ENCODE peak calls at places on chromosome 14, in nine cellular contexts. O is heart left ventricle, K is upper lobe of right lung, F is hepatocyte, N is tibial nerve, J is OCI-LY7, H is PC-9, V is psoas muscle, U is lower lobe of right lung. C is an unnamed sample. For H3K4me1 and H3K36me3, the result is how much of the 10 kb centered on the place peaks cover.

GRCh38 chr14:99122521-99123125 is 149.4 kb downstream of the BCL11B start:
- DNase-seq in F (no peak), U (no peak), J (no peak), N (peak), O (no peak), K (no peak), H (no peak), V (no peak), C (no peak)

GRCh38 chr14:51308872-51309271 is 68.8 kb downstream of the TMX1 start:
- DNase-seq in H (no peak), F (no peak), K (no peak), V (no peak), J (no peak), O (no peak), U (no peak), N (no peak), C (no peak)

GRCh38 chr14:100408350-100409015 is 85.3 kb downstream of the SLC25A47 start:
- DNase-seq in U (no peak), N (no peak), K (peak), J (no peak), F (peak), V (no peak), O (no peak), H (no peak), C (peak)

GRCh38 chr14:24695265-24696241 is 61.6 kb upstream of the GZMB start:
- DNase-seq in F (no peak), K (no peak), U (no peak), J (peak), O (no peak), V (no peak), N (no peak), H (no peak), C (no peak)

GRCh38 chr14:100076630-100077029 is 11.4 kb downstream of the EVL start:
- DNase-seq in H (no peak), K (peak), J (no peak), U (peak), O (peak), N (peak), V (peak), F (peak), C (no peak)

GRCh38 chr14:68251766-68252100 is 432.2 kb downstream of the RAD51B start:
- DNase-seq in V (no peak), F (no peak), J (peak), N (no peak), O (no peak), U (no peak), H (no peak), K (no peak), C (no peak)

GRCh38 chr14:42428996-42429395 is 822.3 kb downstream of the LRFN5 start:
- DNase-seq in U (no peak), F (no peak), H (no peak), O (no peak), N (no peak), V (no peak), K (no peak), J (peak), C (no peak)

GRCh38 chr14:85233756-85234545 is 296.0 kb upstream of the FLRT2 start:
- DNase-seq in H (peak), O (no peak), U (no peak), N (no peak), V (no peak), K (no peak), J (no peak), F (no peak), C (peak)

GRCh38 chr14:64113279-64113678 is 180.9 kb downstream of the ESR2 start:
- DNase-seq in J (no peak), H (no peak), V (peak), O (peak), F (peak), K (no peak), N (no peak), U (no peak), C (no peak)

GRCh38 chr14:63875311-63875710 is 22.5 kb downstream of the SYNE2 start:
- DNase-seq in F (no peak), V (no peak), H (no peak), O (peak), K (no peak), U (no peak), J (no peak), N (no peak), C (peak)

GRCh38 chr14:99210333-99210732 is 61.7 kb downstream of the BCL11B start:
- DNase-seq in U (no peak), F (no peak), O (no peak), H (no peak), N (no peak), K (no peak), V (no peak), J (no peak), C (no peak)

GRCh38 chr14:34363733-34364134 is 98.3 kb downstream of the SPTSSA start:
- DNase-seq in J (no peak), V (no peak), O (peak), N (no peak), U (no peak), K (peak), H (no peak), F (no peak), C (no peak)

GRCh38 chr14:68975667-68976066 is 3.4 kb downstream of the ACTN1 start:
- DNase-seq in K (no peak), V (no peak), U (no peak), J (no peak), F (peak), O (peak), H (no peak), N (no peak), C (no peak)

GRCh38 chr14:59148334-59148900 is 40.0 kb upstream of the DAAM1 start:
- DNase-seq in K (no peak), J (peak), N (no peak), H (no peak), O (no peak), U (no peak), V (no peak), F (no peak), C (no peak)

GRCh38 chr14:59398841-59399240 is 66.3 kb downstream of the GPR135 start:
- DNase-seq in O (no peak), N (no peak), H (no peak), J (no peak), K (no peak), U (no peak), F (no peak), V (no peak), C (no peak)

GRCh38 chr14:69865701-69866365 is 13.4 kb upstream of the SMOC1 start:
- DNase-seq in F (no peak), K (no peak), H (no peak), V (no peak), J (no peak), N (no peak), U (no peak), O (no peak), C (no peak)

GRCh38 chr14:24181251-24182077 is 7.2 kb downstream of the IPO4 start:
- DNase-seq in N (no peak), K (no peak), V (no peak), O (no peak), F (no peak), U (no peak), H (no peak), J (no peak), C (no peak)

GRCh38 chr14:47155395-47155794 is 503.8 kb upstream of the RPL10L start:
- DNase-seq in O (no peak), F (no peak), U (no peak), J (no peak), N (no peak), H (no peak), V (no peak), K (no peak), C (no peak)

GRCh38 chr14:21105095-21105494 is 4.2 kb downstream of the TMEM253 start:
- DNase-seq in N (no peak), J (no peak), F (no peak), H (no peak), U (no peak), V (no peak), O (no peak), K (no peak), C (no peak)

GRCh38 chr14:43042408-43042807 is 1435.7 kb downstream of the LRFN5 start:
- DNase-seq in U (no peak), O (no peak), K (no peak), V (no peak), J (no peak), N (no peak), H (no peak), F (no peak), C (no peak)

GRCh38 chr14:92861856-92862807 is 60.8 kb upstream of the CHGA start:
- DNase-seq in V (no peak), J (no peak), O (no peak), H (no peak), K (no peak), F (no peak), U (no peak), N (no peak), C (no peak)

GRCh38 chr14:60652674-60653387 is 3.6 kb upstream of the SIX1 start:
- DNase-seq in U (no peak), K (no peak), N (no peak), H (no peak), J (no peak), O (no peak), V (no peak), F (no peak), C (no peak)

DNA sequence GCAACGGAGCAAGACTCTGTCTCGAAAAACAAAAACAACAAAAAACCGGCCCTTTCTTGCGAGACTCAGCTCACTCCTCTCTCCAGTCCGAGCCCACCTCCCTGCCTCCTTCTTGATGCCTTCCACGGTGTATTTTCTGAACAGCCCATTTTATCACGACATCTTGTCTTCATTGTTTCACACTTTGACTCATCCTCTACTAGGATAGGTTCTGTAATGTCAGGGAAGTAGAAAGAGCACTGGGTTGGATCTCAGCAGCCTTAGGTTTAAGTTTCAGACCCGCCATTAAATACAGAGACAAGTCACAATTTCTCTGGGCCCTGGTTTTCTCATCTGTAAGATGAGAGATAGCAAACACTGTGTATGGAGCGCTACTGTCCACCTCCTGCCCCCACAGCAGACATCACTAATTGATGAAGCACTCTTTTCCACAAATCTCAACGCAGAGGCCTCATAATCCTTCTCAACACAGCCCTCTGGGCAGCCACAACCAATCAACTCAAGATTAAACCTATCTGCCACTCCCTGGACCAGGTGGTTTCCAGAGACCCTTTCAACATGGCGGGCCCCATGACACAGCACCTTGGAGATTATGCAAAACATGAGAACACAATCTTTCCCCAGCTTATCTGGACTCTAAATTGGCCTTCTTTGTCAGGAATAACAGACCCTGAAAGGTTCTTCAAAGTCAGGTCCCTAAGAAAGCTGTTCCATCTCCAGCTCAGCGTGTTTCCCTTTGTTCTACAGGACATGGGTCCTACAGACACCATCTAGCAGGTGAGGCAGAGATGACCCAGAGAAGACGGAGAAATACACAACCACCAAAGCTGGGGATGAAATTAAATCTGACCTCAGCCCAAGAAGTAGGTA is 35.6 kb downstream of the CCDC88C start:
- DNase-seq in O (peak), F (no peak), N (no peak), H (no peak), J (no peak), V (no peak), U (no peak), K (no peak), C (no peak)
- H3K4me1 ChIP-seq in O (under half), F (under half), N (under half), H (under half), J (half or more), V (under half), U (under half), K (under half), C (under half)

DNA sequence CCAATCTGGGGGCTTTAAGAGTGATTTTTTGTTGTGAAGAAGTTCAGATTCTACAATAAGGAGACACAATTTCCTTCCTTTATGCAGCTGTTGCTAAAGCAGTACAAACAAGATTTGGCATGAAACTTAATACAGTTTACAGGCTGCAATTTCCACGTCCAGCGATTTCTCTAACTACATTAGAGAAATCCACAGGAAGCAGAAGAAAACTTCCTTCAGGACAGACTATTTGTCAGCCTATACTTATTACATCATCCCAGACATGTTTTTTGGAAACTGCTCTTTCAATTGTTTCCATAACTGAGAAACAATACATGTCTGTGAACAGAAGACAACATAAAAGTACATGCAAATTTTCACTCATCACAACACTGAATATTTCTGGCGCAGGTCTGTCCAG is 204.3 kb downstream of the TTC7B start:
- DNase-seq in F (no peak), N (no peak), H (no peak), O (no peak), U (no peak), V (no peak), K (no peak), J (no peak), C (no peak)
- H3K27ac ChIP-seq in F (peak), N (no peak), H (no peak), O (peak), U (peak), V (peak), K (peak), J (no peak), C (no peak)

DNA sequence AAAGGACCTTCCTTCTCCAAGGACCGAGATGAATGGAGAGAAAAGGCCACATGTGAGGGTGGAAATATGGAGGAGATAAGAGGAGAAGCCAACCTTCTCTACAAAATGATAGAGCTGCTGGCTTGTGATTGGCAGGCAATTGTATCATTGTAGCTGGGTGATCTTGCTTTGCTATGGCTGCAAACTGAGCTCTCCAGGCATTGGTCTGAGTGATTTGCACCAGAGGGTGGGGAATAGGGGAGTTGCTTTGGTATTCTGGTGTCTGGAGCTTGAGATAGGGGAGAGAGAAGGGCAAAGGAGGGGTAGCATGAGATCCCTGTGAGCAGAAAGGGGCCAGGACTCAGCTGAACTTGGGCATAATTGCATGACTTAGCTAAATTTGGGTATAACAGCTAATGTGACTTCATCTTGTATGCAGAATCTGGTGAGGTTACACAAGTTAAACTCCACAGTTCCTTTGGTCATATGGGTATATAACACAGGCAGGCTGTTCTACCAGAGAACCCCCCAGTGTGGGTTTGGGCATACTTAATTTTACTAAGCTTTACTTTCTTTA is 72.0 kb downstream of the FOS start:
- DNase-seq in F (no peak), U (no peak), N (no peak), O (no peak), K (no peak), H (no peak), V (no peak), J (no peak), C (no peak)
- H3K36me3 ChIP-seq in F (under half), U (under half), N (under half), O (under half), K (under half), H (under half), V (under half), J (under half), C (under half)

GRCh38 chr14:80606347-80606772 is 335.2 kb downstream of the CEP128 start:
- DNase-seq in F (no peak), H (no peak), N (no peak), K (no peak), O (no peak), U (no peak), V (no peak), J (no peak), C (no peak)
- H3K4me1 ChIP-seq in F (under half), H (under half), N (under half), K (under half), O (under half), U (under half), V (under half), J (under half), C (under half)

DNA sequence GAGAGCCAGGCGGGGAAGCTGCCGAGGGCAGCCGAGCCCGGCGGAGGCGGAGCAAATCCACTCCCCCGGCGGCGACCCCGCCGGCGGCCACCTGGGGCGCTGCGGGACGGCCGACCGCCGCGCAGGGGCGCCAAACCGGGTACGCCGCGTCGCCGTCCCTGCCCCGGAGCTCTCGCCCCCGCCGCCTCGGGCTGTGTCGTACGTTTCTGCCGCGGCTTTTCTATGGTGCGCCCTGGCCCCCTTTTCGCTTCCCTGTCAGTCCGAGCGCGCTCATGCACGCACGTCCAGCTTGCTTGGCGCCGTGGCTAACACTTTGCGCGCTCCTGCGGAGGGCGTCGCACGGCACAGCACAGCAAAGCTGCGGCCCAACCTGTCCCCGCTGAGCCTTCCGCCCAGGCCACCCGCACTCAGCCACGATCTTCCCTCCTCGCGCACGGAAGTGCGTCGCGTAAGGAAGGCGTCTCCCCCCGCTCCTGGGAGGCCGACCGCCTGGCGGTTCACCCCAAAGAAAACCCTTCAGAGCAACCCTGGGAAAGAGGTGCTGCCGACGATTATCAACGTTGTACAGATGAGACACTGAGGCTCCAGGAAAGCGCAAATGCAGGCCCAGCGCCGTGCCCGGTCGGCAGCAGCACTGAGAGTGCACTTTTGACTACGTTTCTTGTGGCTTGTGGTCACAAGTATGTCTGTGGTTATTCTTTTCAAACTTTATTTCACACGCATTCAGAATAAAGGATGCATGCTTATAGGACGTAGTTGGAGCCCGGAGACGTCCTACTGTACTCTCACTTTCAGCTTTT is at the start of gene HECTD1:
- DNase-seq in N (peak), H (peak), O (peak), K (peak), J (peak), U (peak), F (peak), V (peak), C (peak)
- H3K27ac ChIP-seq in N (peak), H (peak), O (peak), K (peak), J (peak), U (peak), F (peak), V (peak), C (peak)

DNA sequence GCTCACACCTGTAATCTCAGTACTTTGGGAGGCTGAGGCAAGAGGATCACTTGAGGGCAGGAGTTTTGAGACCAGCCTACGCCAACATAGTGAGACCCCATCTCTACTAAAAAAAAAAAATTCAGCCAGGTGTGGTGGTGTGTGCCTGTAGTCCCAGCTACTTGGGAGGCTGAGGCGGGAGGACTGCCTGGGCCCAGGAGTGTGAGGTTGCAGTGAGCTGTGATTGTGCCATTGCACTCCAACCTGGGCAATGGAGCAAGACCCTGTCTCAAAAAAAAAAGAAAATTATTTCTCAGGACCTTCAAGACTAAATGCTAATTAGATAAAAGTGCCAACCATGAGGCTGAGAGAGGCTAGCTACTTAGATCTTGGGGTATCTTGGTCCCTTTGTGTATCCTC is 23.5 kb downstream of the OTUB2 start:
- DNase-seq in H (no peak), N (no peak), V (no peak), K (no peak), O (no peak), F (no peak), U (no peak), J (no peak), C (no peak)
- H3K36me3 ChIP-seq in H (under half), N (under half), V (under half), K (half or more), O (half or more), F (under half), U (half or more), J (half or more), C (half or more)

GRCh38 chr14:22423958-22424357 is 165.1 kb downstream of the DAD1 start:
- DNase-seq in J (no peak), V (no peak), N (no peak), K (no peak), U (no peak), F (no peak), H (no peak), O (no peak), C (no peak)

GRCh38 chr14:22429546-22429945 is 159.5 kb downstream of the DAD1 start:
- DNase-seq in N (no peak), V (no peak), F (no peak), O (no peak), U (no peak), K (no peak), H (no peak), J (peak), C (no peak)

GRCh38 chr14:22428681-22429315 is 160.2 kb downstream of the DAD1 start:
- DNase-seq in J (no peak), F (no peak), O (no peak), H (no peak), U (no peak), V (no peak), K (no peak), N (no peak), C (no peak)

GRCh38 chr14:22426711-22427110 is 162.3 kb downstream of the DAD1 start:
- DNase-seq in U (no peak), N (no peak), H (no peak), K (no peak), O (no peak), F (no peak), V (no peak), J (no peak), C (no peak)

GRCh38 chr14:22427771-22428228 is 161.2 kb downstream of the DAD1 start:
- DNase-seq in K (no peak), N (peak), J (no peak), F (peak), O (peak), V (no peak), H (peak), U (peak), C (peak)
- H3K4me1 ChIP-seq in K (under half), N (under half), J (half or more), F (under half), O (under half), V (under half), H (under half), U (under half), C (under half)

GRCh38 chr14:81276699-81277069 is 55.9 kb upstream of the GTF2A1 start:
- DNase-seq in N (no peak), V (no peak), K (no peak), U (no peak), J (no peak), H (no peak), O (no peak), F (no peak), C (no peak)
- H3K27ac ChIP-seq in N (no peak), V (no peak), K (no peak), U (no peak), J (no peak), H (no peak), O (no peak), F (peak), C (no peak)

DNA sequence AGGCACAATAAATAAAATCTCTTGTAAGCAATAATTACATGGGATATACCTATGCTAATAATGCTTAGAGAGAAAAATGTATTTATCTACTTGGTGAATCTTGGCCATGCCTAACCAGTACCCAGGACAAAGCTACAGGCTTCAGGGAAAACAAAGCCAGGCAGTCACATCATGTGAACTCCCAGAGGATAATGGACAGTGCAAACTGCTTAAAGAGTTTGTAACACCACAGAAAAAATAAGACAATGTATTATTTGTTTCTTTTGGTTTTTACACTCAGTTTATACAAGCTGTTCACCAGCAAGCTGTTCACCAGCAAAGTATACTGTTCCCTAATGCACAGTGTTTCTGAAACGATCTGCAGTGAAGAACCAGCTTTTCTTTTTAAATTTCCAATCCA is 38.0 kb downstream of the DICER1 start:
- DNase-seq in O (no peak), U (no peak), H (no peak), N (no peak), J (no peak), F (no peak), V (no peak), K (no peak), C (no peak)
- H3K36me3 ChIP-seq in O (half or more), U (half or more), H (under half), N (under half), J (half or more), F (under half), V (under half), K (half or more), C (under half)